ENCODE peak calls at places on chromosomes 16 and 17, in ten cellular contexts. One of them, this sample, is unnamed.
A peak's percentile ranks its signal among the peaks of the same experiment; 100 is the strongest.

GRCh38 chr17:58364270-58364942 is 12.4 kb upstream of the SUPT4H1 start:
- DNase-seq in lower leg skin: peak; percentile 68
- DNase-seq in stimulated activated CD4-positive, alpha-beta T cell treated with anti-CD3 and anti-CD28 coated beads, Interleukin-4, amount 100 ng/mL, for 4 hours: no peak
- DNase-seq in AG10803: no peak
- DNase-seq in glutamatergic neuron: no peak
- DNase-seq in substantia nigra: no peak
- DNase-seq in non-pigmented ciliary epithelial cell: no peak
- DNase-seq in NCI-H446 treated with DMSO at 0.1 percent for 48 hours: no peak
- DNase-seq in activated naive CD8-positive, alpha-beta T cell treated with anti-CD3 and anti-CD28 coated beads, Interleukin-2, amount 50 U/mL, for 24 hours: no peak
- DNase-seq in stimulated activated CD8-positive, alpha-beta memory T cell treated with anti-CD3 and anti-CD28 coated beads, Interleukin-4, amount 100 ng/mL, for 24 hours: no peak
- DNase-seq in this sample: no peak

GRCh38 chr17:52476638-52477313 is 318.3 kb upstream of the CA10 start:
- DNase-seq in lower leg skin: no peak
- DNase-seq in stimulated activated CD4-positive, alpha-beta T cell treated with anti-CD3 and anti-CD28 coated beads, Interleukin-4, amount 100 ng/mL, for 4 hours: no peak
- DNase-seq in AG10803: no peak
- DNase-seq in glutamatergic neuron: no peak
- DNase-seq in substantia nigra: no peak
- DNase-seq in non-pigmented ciliary epithelial cell: no peak
- DNase-seq in NCI-H446 treated with DMSO at 0.1 percent for 48 hours: no peak
- DNase-seq in activated naive CD8-positive, alpha-beta T cell treated with anti-CD3 and anti-CD28 coated beads, Interleukin-2, amount 50 U/mL, for 24 hours: no peak
- DNase-seq in stimulated activated CD8-positive, alpha-beta memory T cell treated with anti-CD3 and anti-CD28 coated beads, Interleukin-4, amount 100 ng/mL, for 24 hours: no peak
- DNase-seq in this sample: no peak

GRCh38 chr17:69547947-69548346 is 133.4 kb downstream of the MAP2K6 start:
- DNase-seq in lower leg skin: no peak
- DNase-seq in stimulated activated CD4-positive, alpha-beta T cell treated with anti-CD3 and anti-CD28 coated beads, Interleukin-4, amount 100 ng/mL, for 4 hours: no peak
- DNase-seq in AG10803: no peak
- DNase-seq in glutamatergic neuron: no peak
- DNase-seq in substantia nigra: no peak
- DNase-seq in non-pigmented ciliary epithelial cell: no peak
- DNase-seq in NCI-H446 treated with DMSO at 0.1 percent for 48 hours: no peak
- DNase-seq in activated naive CD8-positive, alpha-beta T cell treated with anti-CD3 and anti-CD28 coated beads, Interleukin-2, amount 50 U/mL, for 24 hours: no peak
- DNase-seq in stimulated activated CD8-positive, alpha-beta memory T cell treated with anti-CD3 and anti-CD28 coated beads, Interleukin-4, amount 100 ng/mL, for 24 hours: no peak
- DNase-seq in this sample: no peak

GRCh38 chr16:58418026-58418425 is 25.8 kb downstream of the GINS3 start:
- DNase-seq in lower leg skin: no peak
- DNase-seq in stimulated activated CD4-positive, alpha-beta T cell treated with anti-CD3 and anti-CD28 coated beads, Interleukin-4, amount 100 ng/mL, for 4 hours: no peak
- DNase-seq in AG10803: no peak
- DNase-seq in glutamatergic neuron: no peak
- DNase-seq in substantia nigra: no peak
- DNase-seq in non-pigmented ciliary epithelial cell: no peak
- DNase-seq in NCI-H446 treated with DMSO at 0.1 percent for 48 hours: no peak
- DNase-seq in activated naive CD8-positive, alpha-beta T cell treated with anti-CD3 and anti-CD28 coated beads, Interleukin-2, amount 50 U/mL, for 24 hours: no peak
- DNase-seq in stimulated activated CD8-positive, alpha-beta memory T cell treated with anti-CD3 and anti-CD28 coated beads, Interleukin-4, amount 100 ng/mL, for 24 hours: no peak
- DNase-seq in this sample: no peak

GRCh38 chr17:40857535-40857934 is 9.5 kb downstream of the KRT12 start:
- DNase-seq in lower leg skin: no peak
- DNase-seq in stimulated activated CD4-positive, alpha-beta T cell treated with anti-CD3 and anti-CD28 coated beads, Interleukin-4, amount 100 ng/mL, for 4 hours: no peak
- DNase-seq in AG10803: peak; percentile 81
- DNase-seq in glutamatergic neuron: no peak
- DNase-seq in substantia nigra: no peak
- DNase-seq in non-pigmented ciliary epithelial cell: no peak
- DNase-seq in NCI-H446 treated with DMSO at 0.1 percent for 48 hours: no peak
- DNase-seq in activated naive CD8-positive, alpha-beta T cell treated with anti-CD3 and anti-CD28 coated beads, Interleukin-2, amount 50 U/mL, for 24 hours: no peak
- DNase-seq in stimulated activated CD8-positive, alpha-beta memory T cell treated with anti-CD3 and anti-CD28 coated beads, Interleukin-4, amount 100 ng/mL, for 24 hours: no peak
- DNase-seq in this sample: no peak

GRCh38 chr17:76688165-76688622 is 22.6 kb downstream of the MXRA7 start:
- DNase-seq in lower leg skin: no peak
- DNase-seq in stimulated activated CD4-positive, alpha-beta T cell treated with anti-CD3 and anti-CD28 coated beads, Interleukin-4, amount 100 ng/mL, for 4 hours: no peak
- DNase-seq in AG10803: no peak
- DNase-seq in glutamatergic neuron: no peak
- DNase-seq in substantia nigra: no peak
- DNase-seq in non-pigmented ciliary epithelial cell: no peak
- DNase-seq in NCI-H446 treated with DMSO at 0.1 percent for 48 hours: no peak
- DNase-seq in activated naive CD8-positive, alpha-beta T cell treated with anti-CD3 and anti-CD28 coated beads, Interleukin-2, amount 50 U/mL, for 24 hours: no peak
- DNase-seq in stimulated activated CD8-positive, alpha-beta memory T cell treated with anti-CD3 and anti-CD28 coated beads, Interleukin-4, amount 100 ng/mL, for 24 hours: no peak
- DNase-seq in this sample: no peak

GRCh38 chr17:4786111-4786491 is at the start of gene VMO1:
- DNase-seq in lower leg skin: peak; percentile 89
- DNase-seq in stimulated activated CD4-positive, alpha-beta T cell treated with anti-CD3 and anti-CD28 coated beads, Interleukin-4, amount 100 ng/mL, for 4 hours: no peak
- DNase-seq in AG10803: peak; percentile 38
- DNase-seq in glutamatergic neuron: peak; percentile 58
- DNase-seq in substantia nigra: no peak
- DNase-seq in non-pigmented ciliary epithelial cell: no peak
- DNase-seq in NCI-H446 treated with DMSO at 0.1 percent for 48 hours: no peak
- DNase-seq in activated naive CD8-positive, alpha-beta T cell treated with anti-CD3 and anti-CD28 coated beads, Interleukin-2, amount 50 U/mL, for 24 hours: no peak
- DNase-seq in stimulated activated CD8-positive, alpha-beta memory T cell treated with anti-CD3 and anti-CD28 coated beads, Interleukin-4, amount 100 ng/mL, for 24 hours: no peak
- DNase-seq in this sample: no peak

GRCh38 chr16:51524555-51525373 is 373.7 kb upstream of the SALL1 start:
- DNase-seq in lower leg skin: no peak
- DNase-seq in stimulated activated CD4-positive, alpha-beta T cell treated with anti-CD3 and anti-CD28 coated beads, Interleukin-4, amount 100 ng/mL, for 4 hours: no peak
- DNase-seq in AG10803: peak; percentile 82
- DNase-seq in glutamatergic neuron: no peak
- DNase-seq in substantia nigra: peak; percentile 20
- DNase-seq in non-pigmented ciliary epithelial cell: no peak
- DNase-seq in NCI-H446 treated with DMSO at 0.1 percent for 48 hours: no peak
- DNase-seq in activated naive CD8-positive, alpha-beta T cell treated with anti-CD3 and anti-CD28 coated beads, Interleukin-2, amount 50 U/mL, for 24 hours: no peak
- DNase-seq in stimulated activated CD8-positive, alpha-beta memory T cell treated with anti-CD3 and anti-CD28 coated beads, Interleukin-4, amount 100 ng/mL, for 24 hours: no peak
- DNase-seq in this sample: no peak

GRCh38 chr16:30741461-30741914 is 6.7 kb upstream of the PHKG2 start:
- DNase-seq in lower leg skin: no peak
- DNase-seq in stimulated activated CD4-positive, alpha-beta T cell treated with anti-CD3 and anti-CD28 coated beads, Interleukin-4, amount 100 ng/mL, for 4 hours: no peak
- DNase-seq in AG10803: peak; percentile 83
- DNase-seq in glutamatergic neuron: no peak
- DNase-seq in substantia nigra: no peak
- DNase-seq in non-pigmented ciliary epithelial cell: peak; percentile 83
- DNase-seq in NCI-H446 treated with DMSO at 0.1 percent for 48 hours: no peak
- DNase-seq in activated naive CD8-positive, alpha-beta T cell treated with anti-CD3 and anti-CD28 coated beads, Interleukin-2, amount 50 U/mL, for 24 hours: no peak
- DNase-seq in stimulated activated CD8-positive, alpha-beta memory T cell treated with anti-CD3 and anti-CD28 coated beads, Interleukin-4, amount 100 ng/mL, for 24 hours: no peak
- DNase-seq in this sample: no peak

GRCh38 chr17:79800325-79801155 is 3.7 kb upstream of the CBX8 start:
- DNase-seq in lower leg skin: no peak
- DNase-seq in stimulated activated CD4-positive, alpha-beta T cell treated with anti-CD3 and anti-CD28 coated beads, Interleukin-4, amount 100 ng/mL, for 4 hours: peak; percentile 45
- DNase-seq in AG10803: peak; percentile 48
- DNase-seq in glutamatergic neuron: peak; percentile 71
- DNase-seq in substantia nigra: no peak
- DNase-seq in non-pigmented ciliary epithelial cell: no peak
- DNase-seq in NCI-H446 treated with DMSO at 0.1 percent for 48 hours: peak; percentile 67
- DNase-seq in activated naive CD8-positive, alpha-beta T cell treated with anti-CD3 and anti-CD28 coated beads, Interleukin-2, amount 50 U/mL, for 24 hours: no peak
- DNase-seq in stimulated activated CD8-positive, alpha-beta memory T cell treated with anti-CD3 and anti-CD28 coated beads, Interleukin-4, amount 100 ng/mL, for 24 hours: no peak
- DNase-seq in this sample: no peak

GRCh38 chr17:40726919-40727318 is 23.4 kb upstream of the KRT24 start:
- DNase-seq in lower leg skin: no peak
- DNase-seq in stimulated activated CD4-positive, alpha-beta T cell treated with anti-CD3 and anti-CD28 coated beads, Interleukin-4, amount 100 ng/mL, for 4 hours: no peak
- DNase-seq in AG10803: no peak
- DNase-seq in glutamatergic neuron: no peak
- DNase-seq in substantia nigra: no peak
- DNase-seq in non-pigmented ciliary epithelial cell: no peak
- DNase-seq in NCI-H446 treated with DMSO at 0.1 percent for 48 hours: no peak
- DNase-seq in activated naive CD8-positive, alpha-beta T cell treated with anti-CD3 and anti-CD28 coated beads, Interleukin-2, amount 50 U/mL, for 24 hours: no peak
- DNase-seq in stimulated activated CD8-positive, alpha-beta memory T cell treated with anti-CD3 and anti-CD28 coated beads, Interleukin-4, amount 100 ng/mL, for 24 hours: no peak
- DNase-seq in this sample: no peak

GRCh38 chr17:2814499-2815341 is 18.5 kb downstream of the RAP1GAP2 start:
- DNase-seq in lower leg skin: peak; percentile 88
- DNase-seq in stimulated activated CD4-positive, alpha-beta T cell treated with anti-CD3 and anti-CD28 coated beads, Interleukin-4, amount 100 ng/mL, for 4 hours: peak; percentile 94
- DNase-seq in AG10803: no peak
- DNase-seq in glutamatergic neuron: no peak
- DNase-seq in substantia nigra: no peak
- DNase-seq in non-pigmented ciliary epithelial cell: no peak
- DNase-seq in NCI-H446 treated with DMSO at 0.1 percent for 48 hours: no peak
- DNase-seq in activated naive CD8-positive, alpha-beta T cell treated with anti-CD3 and anti-CD28 coated beads, Interleukin-2, amount 50 U/mL, for 24 hours: peak; percentile 81
- DNase-seq in stimulated activated CD8-positive, alpha-beta memory T cell treated with anti-CD3 and anti-CD28 coated beads, Interleukin-4, amount 100 ng/mL, for 24 hours: peak; percentile 84
- DNase-seq in this sample: no peak

GRCh38 chr17:55273579-55274370 is 9.0 kb downstream of the HLF start:
- DNase-seq in lower leg skin: no peak
- DNase-seq in stimulated activated CD4-positive, alpha-beta T cell treated with anti-CD3 and anti-CD28 coated beads, Interleukin-4, amount 100 ng/mL, for 4 hours: no peak
- DNase-seq in AG10803: peak; percentile 48
- DNase-seq in glutamatergic neuron: no peak
- DNase-seq in substantia nigra: peak; percentile 85
- DNase-seq in non-pigmented ciliary epithelial cell: no peak
- DNase-seq in NCI-H446 treated with DMSO at 0.1 percent for 48 hours: peak; percentile 96
- DNase-seq in activated naive CD8-positive, alpha-beta T cell treated with anti-CD3 and anti-CD28 coated beads, Interleukin-2, amount 50 U/mL, for 24 hours: no peak
- DNase-seq in stimulated activated CD8-positive, alpha-beta memory T cell treated with anti-CD3 and anti-CD28 coated beads, Interleukin-4, amount 100 ng/mL, for 24 hours: no peak
- DNase-seq in this sample: no peak